ENCODE peak calls at places on chromosome 19, in seven cellular contexts. P is SK-N-SH, Z is HepG2, O is K562, Y is GM12878, L is H1, N is GM12892. V is an unnamed sample.

GRCh38 chr19:6760606-6761005 is 6.6 kb downstream of the SH2D3A start:
- DNase-seq in Y (no peak), O (no peak), N (no peak), P (no peak), Z (no peak), L (no peak), V (no peak)

GRCh38 chr19:34831714-34832113 is 58.7 kb upstream of the ZNF599 start:
- DNase-seq in N (no peak), L (no peak), Y (no peak), O (no peak), Z (no peak), P (no peak), V (no peak)

GRCh38 chr19:35856001-35856400 is 710 bp upstream of the KIRREL2 start:
- DNase-seq in L (no peak), O (no peak), N (no peak), Y (no peak), P (peak), Z (no peak), V (no peak)

GRCh38 chr19:45952691-45953505 is 20.8 kb downstream of the NOVA2 start:
- DNase-seq in P (peak), Z (no peak), L (peak), Y (no peak), O (peak), N (no peak), V (no peak)

GRCh38 chr19:6066661-6067646 is 43.3 kb downstream of the RFX2 start:
- DNase-seq in P (peak), Y (no peak), Z (peak), N (no peak), L (no peak), O (peak), V (no peak)

GRCh38 chr19:47186337-47187022 is 44.5 kb downstream of the BBC3 start:
- DNase-seq in O (no peak), Z (no peak), Y (peak), N (peak), P (peak), L (no peak), V (peak)

GRCh38 chr19:8209111-8209964 is at the start of gene CERS4:
- DNase-seq in P (peak), Z (peak), O (peak), L (peak), N (peak), Y (no peak), V (peak)

GRCh38 chr19:31340059-31341025 is 8.9 kb downstream of the TSHZ3 start:
- DNase-seq in P (peak), O (no peak), N (no peak), L (no peak), Y (no peak), Z (no peak), V (no peak)

GRCh38 chr19:14550201-14550754 is 20.9 kb downstream of the TECR start:
- DNase-seq in O (peak), L (no peak), Z (no peak), P (no peak), Y (no peak), N (no peak), V (no peak)

GRCh38 chr19:23056516-23056915 is 53.5 kb upstream of the ZNF728 start:
- DNase-seq in Z (no peak), N (no peak), L (no peak), O (no peak), P (no peak), Y (no peak), V (no peak)

GRCh38 chr19:48006762-48007161 is 12.3 kb downstream of the ELSPBP1 start:
- DNase-seq in L (peak), P (no peak), Y (no peak), N (no peak), O (peak), Z (peak), V (no peak)

GRCh38 chr19:42297034-42297433 is 4.9 kb upstream of the PRR19 start:
- DNase-seq in N (no peak), P (no peak), L (no peak), O (no peak), Z (no peak), Y (no peak), V (no peak)

GRCh38 chr19:16922592-16922934 is 33.8 kb downstream of the F2RL3 start:
- DNase-seq in L (no peak), P (no peak), N (no peak), Y (no peak), Z (no peak), O (peak), V (no peak)
- TF ChIP-seq TAF1 in L (no peak), P (no peak), N (no peak), Y (no peak), Z (no peak), O (no peak), V (no peak)

GRCh38 chr19:43626838-43627237 is 7.4 kb upstream of the ZNF428 start:
- DNase-seq in P (no peak), Y (no peak), Z (no peak), L (no peak), N (no peak), O (no peak), V (no peak)

GRCh38 chr19:43625918-43626579 is 6.6 kb upstream of the ZNF428 start:
- DNase-seq in O (peak), Z (no peak), P (peak), Y (no peak), L (no peak), N (no peak), V (no peak)

GRCh38 chr19:43623889-43624670 is 4.7 kb upstream of the ZNF428 start:
- DNase-seq in N (no peak), L (no peak), Z (no peak), Y (no peak), P (peak), O (peak), V (no peak)

GRCh38 chr19:43622956-43623355 is 3.5 kb upstream of the ZNF428 start:
- DNase-seq in N (no peak), Z (no peak), O (no peak), Y (no peak), L (no peak), P (no peak), V (no peak)

DNA sequence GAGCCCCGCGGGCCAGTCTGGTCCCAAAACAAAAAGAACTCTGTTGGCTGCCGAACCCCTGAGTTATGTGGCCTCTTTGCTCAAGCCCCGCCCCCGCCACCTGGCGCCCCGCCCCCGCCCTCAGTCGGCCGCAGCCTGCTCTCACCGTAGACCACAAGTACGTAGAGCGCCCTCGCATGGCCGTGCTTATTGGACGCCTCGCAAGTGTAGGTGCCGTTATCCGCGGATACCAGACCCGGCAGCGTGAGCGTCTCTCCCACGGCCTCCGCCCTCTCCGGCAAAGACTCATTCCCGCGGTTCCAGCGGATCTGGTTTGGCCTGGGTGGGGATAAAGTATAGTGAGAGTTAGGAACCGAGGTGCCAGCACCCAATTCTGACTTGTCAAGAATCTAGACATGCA is 5.5 kb upstream of the ZNF428 start:
- DNase-seq in N (peak), Y (no peak), Z (no peak), P (no peak), L (no peak), O (peak), V (peak)
- TF ChIP-seq POLR2AphosphoS5 in N (no peak), Y (no peak), Z (no peak), P (no peak), L (peak), O (no peak), V (no peak)

GRCh38 chr19:17807731-17808316 is 12.9 kb downstream of the B3GNT3 start:
- DNase-seq in P (no peak), Y (no peak), Z (no peak), O (no peak), L (no peak), N (no peak), V (no peak)

GRCh38 chr19:17811103-17811502 is 10.2 kb downstream of the INSL3 start:
- DNase-seq in L (no peak), P (no peak), O (no peak), N (no peak), Z (no peak), Y (no peak), V (no peak)

GRCh38 chr19:17803264-17803896 is 8.4 kb downstream of the B3GNT3 start:
- DNase-seq in Z (no peak), L (no peak), Y (no peak), P (no peak), O (no peak), N (no peak), V (no peak)

GRCh38 chr19:17805427-17805826 is 10.5 kb downstream of the B3GNT3 start:
- DNase-seq in Z (no peak), O (no peak), P (no peak), Y (no peak), N (no peak), L (no peak), V (no peak)

GRCh38 chr19:17806945-17807344 is 12.0 kb downstream of the B3GNT3 start:
- DNase-seq in Z (no peak), P (no peak), L (no peak), Y (no peak), N (no peak), O (no peak), V (no peak)
- TF ChIP-seq TAF1 in Z (no peak), P (no peak), L (no peak), Y (no peak), N (no peak), O (no peak), V (no peak)

DNA sequence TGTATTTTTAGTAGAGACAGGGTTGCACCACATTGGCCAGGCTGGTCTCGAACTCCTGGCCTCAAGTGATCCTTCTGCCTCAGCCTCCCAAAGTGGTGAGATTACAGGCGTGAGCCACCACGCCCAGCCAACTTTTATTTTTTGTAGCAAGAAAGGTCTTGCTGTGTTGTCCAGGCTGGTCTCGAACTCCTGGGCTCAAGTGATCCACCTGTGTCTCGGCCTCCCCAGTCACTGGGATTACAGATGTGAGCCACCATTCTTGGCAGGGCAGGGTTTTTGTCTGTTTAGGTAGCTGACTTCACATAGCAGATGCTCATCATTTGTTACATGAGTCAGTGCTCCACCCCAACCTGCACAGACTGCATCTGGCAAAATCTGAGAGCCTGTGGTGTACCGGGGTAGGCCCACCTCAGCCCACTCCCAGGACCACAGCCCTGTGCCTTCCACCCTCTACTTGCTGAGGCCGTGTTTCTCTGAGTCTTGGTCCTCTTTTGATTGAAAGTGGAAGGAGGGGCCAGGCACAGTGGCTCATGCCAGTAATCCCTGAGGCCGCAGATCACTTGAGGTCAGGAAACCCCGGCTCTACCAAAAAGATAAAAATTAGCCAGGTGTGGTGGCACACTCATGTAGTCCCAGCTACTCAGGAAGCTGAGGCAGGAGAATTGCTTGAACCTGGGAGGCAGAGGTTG is 4.2 kb upstream of the TNPO2 start:
- DNase-seq in Z (no peak), O (no peak), N (no peak), Y (no peak), L (no peak), P (no peak), V (no peak)
- TF ChIP-seq POLR2AphosphoS5 in Z (no peak), O (no peak), N (no peak), Y (no peak), L (no peak), P (no peak), V (no peak)

DNA sequence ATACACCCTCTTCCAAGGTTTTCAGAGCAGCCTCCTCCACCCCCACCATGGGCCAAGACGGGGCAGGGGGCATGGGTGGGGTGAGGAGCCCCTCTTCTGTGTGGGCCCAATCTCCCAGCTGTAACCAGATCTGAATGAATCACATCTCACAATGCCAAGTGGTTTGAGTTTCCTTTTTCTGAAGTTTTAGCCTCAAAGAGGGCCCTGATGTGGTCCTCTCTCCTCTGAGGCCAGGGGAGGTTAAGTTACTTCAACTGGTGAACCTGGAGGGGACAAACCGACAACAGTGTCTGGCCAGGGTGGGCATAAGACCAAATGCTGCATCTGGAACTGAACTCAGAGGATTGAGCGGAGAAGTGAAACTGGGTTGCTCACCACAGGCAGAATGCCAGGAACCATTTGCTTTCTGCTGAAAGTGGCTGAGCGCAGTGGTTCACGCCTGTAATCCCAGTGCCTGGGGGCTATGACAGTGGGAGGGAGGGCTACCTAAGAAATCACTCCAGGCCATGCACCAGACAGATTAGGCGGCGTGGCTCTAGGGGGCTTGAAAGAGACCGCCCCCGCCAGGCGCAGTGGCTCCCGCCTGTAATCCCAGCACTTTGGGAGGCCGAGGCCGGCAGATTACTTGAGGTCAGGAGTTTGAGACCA is 15.4 kb upstream of the IRGC start:
- DNase-seq in Z (no peak), N (no peak), L (no peak), P (no peak), Y (no peak), O (no peak), V (no peak)
- TF ChIP-seq TAF1 in Z (no peak), N (no peak), L (no peak), P (peak), Y (no peak), O (no peak), V (no peak)

GRCh38 chr19:58262922-58263296 is 15.8 kb upstream of the ZNF8 start:
- DNase-seq in Z (no peak), Y (no peak), O (no peak), P (no peak), L (no peak), N (no peak), V (no peak)

GRCh38 chr19:58261600-58261967 is 17.2 kb upstream of the ZNF8 start:
- DNase-seq in P (no peak), Z (no peak), O (no peak), L (no peak), N (no peak), Y (no peak), V (no peak)

GRCh38 chr19:58265100-58265499 is 13.7 kb upstream of the ZNF8 start:
- DNase-seq in N (no peak), Z (no peak), L (no peak), P (no peak), O (no peak), Y (no peak), V (no peak)

DNA sequence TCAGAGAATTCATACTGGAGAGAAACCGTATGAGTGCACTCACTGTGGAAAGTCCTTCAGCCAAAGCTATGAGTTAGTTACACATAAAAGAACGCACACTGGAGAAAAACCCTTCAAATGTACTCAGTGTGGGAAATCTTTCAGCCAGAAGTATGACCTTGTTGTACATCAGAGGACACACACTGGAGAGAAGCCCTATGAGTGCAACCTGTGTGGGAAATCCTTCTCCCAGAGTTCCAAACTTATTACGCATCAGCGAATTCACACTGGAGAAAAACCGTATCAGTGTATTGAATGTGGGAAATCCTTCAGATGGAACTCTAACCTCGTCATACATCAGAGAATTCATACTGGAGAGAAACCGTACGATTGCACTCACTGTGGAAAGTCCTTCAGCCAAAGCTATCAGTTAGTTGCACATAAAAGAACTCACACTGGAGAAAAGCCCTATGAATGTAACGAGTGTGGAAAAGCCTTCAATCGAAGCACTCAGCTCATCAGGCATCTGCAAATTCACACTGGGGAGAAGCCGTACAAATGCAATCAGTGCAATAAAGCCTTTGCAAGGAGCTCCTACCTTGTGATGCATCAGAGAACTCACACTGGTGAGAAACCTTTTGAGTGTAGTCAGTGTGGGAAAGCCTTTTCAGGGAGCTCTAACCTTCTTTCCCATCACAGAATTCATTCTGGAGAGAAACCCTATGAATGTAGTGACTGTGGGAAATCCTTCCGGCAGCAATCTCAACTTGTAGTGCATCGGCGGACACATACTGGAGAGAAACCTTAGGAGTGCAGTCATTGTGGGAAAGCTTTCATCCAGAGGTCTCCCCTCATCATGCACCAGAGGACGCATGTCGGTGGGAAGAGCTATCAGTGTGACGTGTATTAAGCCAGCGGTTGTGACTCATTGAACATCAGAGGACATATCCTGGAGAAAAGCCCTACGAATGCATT is 16.5 kb upstream of the ZNF8 start:
- DNase-seq in N (no peak), L (no peak), P (no peak), Z (no peak), O (no peak), Y (no peak), V (no peak)
- TF ChIP-seq POLR2AphosphoS5 in N (no peak), L (no peak), P (no peak), Z (no peak), O (no peak), Y (no peak), V (no peak)

GRCh38 chr19:55633866-55634265 is 6.9 kb upstream of the ZNF580 start:
- DNase-seq in P (no peak), Y (no peak), L (no peak), Z (no peak), O (no peak), N (no peak), V (no peak)
- TF ChIP-seq TAF1 in P (no peak), Y (no peak), L (no peak), Z (no peak), O (no peak), N (no peak), V (no peak)

GRCh38 chr19:9785367-9786331 is 17.1 kb upstream of the ZNF846 start:
- DNase-seq in P (peak), Z (peak), Y (peak), O (peak), N (peak), L (peak), V (peak)
- TF ChIP-seq POLR2AphosphoS5 in P (peak), Z (peak), Y (peak), O (no peak), N (no peak), L (peak), V (peak)

GRCh38 chr19:19955208-19955607 is 54.5 kb downstream of the ZNF93 start:
- DNase-seq in P (no peak), O (no peak), N (no peak), Y (no peak), Z (no peak), L (no peak), V (no peak)

DNA sequence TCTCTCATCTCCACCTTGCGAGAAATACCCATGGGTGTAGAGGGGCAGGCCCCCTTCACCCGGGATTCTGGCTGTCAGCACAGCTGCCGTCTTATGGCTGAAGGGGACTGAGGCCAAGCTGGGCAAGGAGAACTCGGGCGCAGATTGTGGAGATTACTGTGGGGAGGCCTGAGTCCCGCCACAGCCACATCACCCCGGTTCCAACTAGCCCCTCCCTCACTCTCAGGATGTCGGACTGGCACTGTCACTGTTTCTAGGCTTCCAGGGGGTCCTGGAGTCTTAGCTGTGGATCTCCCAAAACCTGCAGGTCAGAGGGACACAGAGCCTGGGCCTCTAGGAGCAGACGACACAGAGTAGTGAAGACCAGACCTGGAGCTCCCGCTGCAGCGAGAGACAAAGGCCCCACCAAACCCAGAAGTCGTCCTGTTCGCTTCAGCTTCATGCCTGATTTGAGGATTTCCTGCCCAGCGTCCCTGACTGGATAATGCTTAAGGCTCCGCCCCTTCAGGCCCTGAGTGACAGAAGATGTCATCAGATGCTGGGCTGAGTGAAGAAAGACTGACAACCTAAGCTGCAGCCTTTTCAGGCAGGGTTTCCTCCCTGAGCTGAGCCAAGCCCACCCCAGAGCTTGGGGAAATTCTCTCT is 55.8 kb downstream of the ZNF93 start:
- DNase-seq in Z (no peak), L (peak), N (no peak), P (no peak), O (no peak), Y (no peak), V (no peak)
- TF ChIP-seq TAF1 in Z (no peak), L (peak), N (no peak), P (no peak), O (no peak), Y (no peak), V (no peak)